ENCODE peak calls at places on chromosomes 5 and 9, in four cellular contexts. One of them, this sample, is unnamed.

GRCh38 chr5:16544607-16545374 is 72.0 kb downstream of the RETREG1 start:
- DNase-seq in WTC11: no peak
- DNase-seq in H1: no peak
- DNase-seq in K562: no peak
- DNase-seq in this sample: no peak

GRCh38 chr5:19608434-19608833 is 379.6 kb downstream of the CDH18 start:
- DNase-seq in H1: no peak
- DNase-seq in K562: no peak
- DNase-seq in WTC11: no peak
- DNase-seq in this sample: peak; percentile 1

GRCh38 chr5:106691701-106692100 is 979.0 kb downstream of the EFNA5 start:
- DNase-seq in WTC11: no peak
- DNase-seq in H1: no peak
- DNase-seq in K562: no peak
- DNase-seq in this sample: no peak

GRCh38 chr9:677461-678097 is 163.9 kb upstream of the DMRT1 start:
- DNase-seq in K562: no peak
- DNase-seq in H1: no peak
- DNase-seq in WTC11: no peak
- DNase-seq in this sample: no peak

GRCh38 chr9:131310833-131311554 is 21.5 kb downstream of the PLPP7 start:
- DNase-seq in K562: no peak
- DNase-seq in WTC11: no peak
- DNase-seq in H1: no peak
- DNase-seq in this sample: no peak

GRCh38 chr9:106284300-106284699 is 578.7 kb upstream of the ZNF462 start:
- DNase-seq in WTC11: peak; percentile 36
- DNase-seq in K562: no peak
- DNase-seq in H1: no peak
- DNase-seq in this sample: peak; percentile 46

GRCh38 chr5:8719797-8720196 is 826.1 kb downstream of the SEMA5A start:
- DNase-seq in K562: no peak
- DNase-seq in H1: no peak
- DNase-seq in WTC11: no peak
- DNase-seq in this sample: no peak

GRCh38 chr9:111601237-111602018 is 2.0 kb upstream of the PTGR1 start:
- DNase-seq in K562: no peak
- DNase-seq in WTC11: no peak
- DNase-seq in H1: no peak
- DNase-seq in this sample: no peak

GRCh38 chr9:68931821-68932220 is 82.1 kb downstream of the PRKACG start:
- DNase-seq in WTC11: no peak
- DNase-seq in H1: no peak
- DNase-seq in K562: no peak
- DNase-seq in this sample: no peak

GRCh38 chr5:36915653-36916052 is 39.1 kb downstream of the NIPBL start:
- DNase-seq in K562: no peak
- DNase-seq in WTC11: no peak
- DNase-seq in H1: no peak
- DNase-seq in this sample: no peak

DNA sequence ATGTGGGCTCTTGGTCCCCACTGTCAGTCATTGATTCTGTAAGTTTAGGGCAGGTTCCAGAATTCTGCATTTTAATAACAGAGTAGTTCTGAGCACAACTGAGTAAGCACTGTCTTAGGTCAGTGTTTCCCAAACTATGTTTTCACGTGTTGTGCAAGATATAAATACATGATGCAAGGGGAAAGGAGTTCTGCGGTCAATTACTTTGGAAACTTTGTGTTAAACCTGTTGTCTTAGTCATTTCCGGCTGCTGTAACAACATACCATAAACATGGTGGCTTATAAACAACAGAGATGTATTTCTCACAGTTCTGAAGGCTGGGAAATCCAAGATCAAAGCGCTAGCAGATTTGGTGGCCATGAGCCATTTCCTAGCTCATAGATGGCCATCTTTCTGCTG is 69.8 kb downstream of the EQTN start:
- DNase-seq in H1: no peak
- DNase-seq in K562: no peak
- DNase-seq in WTC11: no peak
- DNase-seq in this sample: no peak
- TF ChIP-seq TEAD4 in H1: no peak
- TF ChIP-seq TEAD4 in K562: no peak
- TF ChIP-seq TEAD4 in WTC11: no peak
- TF ChIP-seq TEAD4 in this sample: no peak

GRCh38 chr9:126166866-126167265 is 159.8 kb upstream of the MVB12B start:
- DNase-seq in WTC11: no peak
- DNase-seq in K562: no peak
- DNase-seq in H1: no peak
- DNase-seq in this sample: no peak
- TF ChIP-seq TEAD4 in WTC11: no peak
- TF ChIP-seq TEAD4 in K562: no peak
- TF ChIP-seq TEAD4 in H1: no peak
- TF ChIP-seq TEAD4 in this sample: no peak

GRCh38 chr9:126461608-126462007 is 135.0 kb downstream of the MVB12B start:
- DNase-seq in K562: no peak
- DNase-seq in H1: no peak
- DNase-seq in WTC11: no peak
- DNase-seq in this sample: no peak
- TF ChIP-seq TEAD4 in K562: no peak
- TF ChIP-seq TEAD4 in H1: no peak
- TF ChIP-seq TEAD4 in WTC11: no peak
- TF ChIP-seq TEAD4 in this sample: no peak

GRCh38 chr5:160616712-160617497 is 195.2 kb downstream of the PTTG1 start:
- DNase-seq in H1: no peak
- DNase-seq in K562: no peak
- DNase-seq in WTC11: no peak
- DNase-seq in this sample: no peak

GRCh38 chr5:160619381-160619780 is 197.7 kb downstream of the PTTG1 start:
- DNase-seq in H1: no peak
- DNase-seq in WTC11: no peak
- DNase-seq in K562: no peak
- DNase-seq in this sample: no peak

GRCh38 chr5:160620401-160620800 is 198.7 kb downstream of the PTTG1 start:
- DNase-seq in H1: no peak
- DNase-seq in WTC11: no peak
- DNase-seq in K562: no peak
- DNase-seq in this sample: no peak

GRCh38 chr5:160621503-160621902 is 199.8 kb downstream of the PTTG1 start:
- DNase-seq in H1: no peak
- DNase-seq in K562: no peak
- DNase-seq in WTC11: no peak
- DNase-seq in this sample: no peak
- TF ChIP-seq TEAD4 in H1: no peak
- TF ChIP-seq TEAD4 in K562: no peak
- TF ChIP-seq TEAD4 in WTC11: no peak
- TF ChIP-seq TEAD4 in this sample: no peak

DNA sequence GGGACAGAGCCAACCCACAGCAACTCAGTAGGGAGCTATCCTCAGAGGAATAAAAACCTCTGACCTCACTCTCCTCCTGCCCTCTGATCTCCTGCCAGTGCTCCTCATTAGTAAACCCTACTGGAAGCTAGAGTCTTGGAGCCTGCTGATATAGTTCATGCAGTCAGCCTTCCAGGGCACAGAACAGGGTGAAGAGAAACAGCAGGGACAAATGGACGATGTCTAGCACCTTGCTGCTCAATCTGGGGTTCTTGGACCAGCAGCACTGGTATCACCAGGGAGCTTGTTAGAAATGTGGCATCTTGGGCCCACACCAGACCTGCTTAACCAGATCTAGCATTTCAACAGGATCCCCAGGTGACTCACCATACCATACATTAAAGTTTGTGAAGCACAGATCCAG is 5.5 kb upstream of the GALNT12 start:
- DNase-seq in WTC11: no peak
- DNase-seq in K562: no peak
- DNase-seq in H1: no peak
- DNase-seq in this sample: no peak
- TF ChIP-seq TEAD4 in WTC11: no peak
- TF ChIP-seq TEAD4 in K562: no peak
- TF ChIP-seq TEAD4 in H1: no peak
- TF ChIP-seq TEAD4 in this sample: no peak

GRCh38 chr9:129172816-129173215 is 5.2 kb downstream of the IER5L start:
- DNase-seq in H1: no peak
- DNase-seq in K562: no peak
- DNase-seq in WTC11: no peak
- DNase-seq in this sample: no peak

GRCh38 chr9:129175515-129175824 is 2.6 kb downstream of the IER5L start:
- DNase-seq in H1: no peak
- DNase-seq in K562: no peak
- DNase-seq in WTC11: no peak
- DNase-seq in this sample: no peak

GRCh38 chr9:129174724-129175514 is 3.1 kb downstream of the IER5L start:
- DNase-seq in H1: no peak
- DNase-seq in WTC11: peak; percentile 48
- DNase-seq in K562: peak; percentile 83
- DNase-seq in this sample: peak; percentile 88

GRCh38 chr9:129173296-129174101 is 4.6 kb downstream of the IER5L start:
- DNase-seq in WTC11: no peak
- DNase-seq in H1: no peak
- DNase-seq in K562: no peak
- DNase-seq in this sample: no peak

DNA sequence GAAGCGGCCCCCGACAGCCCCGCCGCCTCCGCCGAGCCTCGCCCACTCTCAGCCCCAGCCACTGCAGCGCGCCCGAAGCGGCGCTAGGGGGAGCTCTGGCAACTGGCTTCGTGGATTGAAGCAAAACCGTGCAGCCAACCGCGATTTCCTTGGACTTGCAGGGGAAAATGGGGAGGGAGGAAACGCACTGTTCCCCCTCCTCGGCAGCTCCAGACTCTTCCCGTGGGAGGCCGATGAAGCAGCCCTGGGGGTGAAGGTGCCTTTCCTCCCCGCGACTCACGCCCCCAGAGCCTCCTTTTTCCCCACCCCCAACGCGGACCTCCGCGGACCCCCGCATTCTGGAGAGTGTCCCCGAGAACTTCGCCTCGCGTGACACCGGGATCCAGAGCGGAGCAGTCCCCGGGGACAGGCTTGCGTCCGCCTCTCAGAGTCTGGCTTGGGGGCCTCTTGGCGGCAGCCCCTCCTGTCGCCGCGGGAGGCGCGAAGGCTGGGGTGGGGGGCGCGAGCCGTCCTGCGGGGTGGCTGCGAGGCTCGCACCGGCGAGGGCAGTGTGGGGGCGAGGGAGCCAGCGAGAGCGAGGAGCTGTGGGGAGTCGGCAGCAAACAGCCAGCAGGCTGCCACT is 3.8 kb downstream of the IER5L start:
- DNase-seq in H1: no peak
- DNase-seq in K562: peak; percentile 85
- DNase-seq in WTC11: peak; percentile 89
- DNase-seq in this sample: peak; percentile 94
- TF ChIP-seq TEAD4 in H1: no peak
- TF ChIP-seq TEAD4 in K562: no peak
- TF ChIP-seq TEAD4 in WTC11: no peak
- TF ChIP-seq TEAD4 in this sample: no peak

This sample was measured in SK-N-SH.